ENCODE peak calls at places on chromosomes 5 and 9, in four cellular contexts. F, V, U and J are unnamed samples.
A peak's percentile ranks its signal among the peaks of the same experiment; 100 is the strongest.

GRCh38 chr9:98175013-98175679 is 17.3 kb downstream of the CORO2A start:
- ATAC-seq in F (no peak), V (no peak), U (no peak), J (no peak)

GRCh38 chr5:122316652-122317051 is 4.6 kb downstream of the SNCAIP start:
- ATAC-seq in F (no peak), V (no peak), U (no peak), J (no peak)

GRCh38 chr5:22649076-22649475 is 204.1 kb downstream of the CDH12 start:
- ATAC-seq in F (no peak), V (no peak), U (no peak), J (no peak)

GRCh38 chr5:140965905-140966292 is 377 bp upstream of the PCDHAC2 start:
- ATAC-seq in F (no peak), V (peak; percentile 58), U (peak; percentile 42), J (peak; percentile 3)

GRCh38 chr9:34590376-34591090 is 1.0 kb upstream of the CNTFR start:
- ATAC-seq in F (no peak), V (no peak), U (peak; percentile 33), J (peak; percentile 5)

GRCh38 chr9:2732492-2732891 is 15.2 kb downstream of the KCNV2 start:
- ATAC-seq in F (no peak), V (no peak), U (no peak), J (no peak)

GRCh38 chr9:4143951-4144717 is 155.7 kb downstream of the GLIS3 start:
- ATAC-seq in F (no peak), V (no peak), U (peak; percentile 43), J (peak; percentile 48)

GRCh38 chr5:172410839-172411238 is 43.5 kb downstream of the SH3PXD2B start:
- ATAC-seq in F (no peak), V (no peak), U (no peak), J (no peak)

GRCh38 chr5:179609834-179610108 is 13.7 kb downstream of the HNRNPH1 start:
- ATAC-seq in F (no peak), V (no peak), U (no peak), J (no peak)

GRCh38 chr9:78144008-78144381 is 91.9 kb upstream of the CEP78 start:
- ATAC-seq in F (no peak), V (no peak), U (no peak), J (no peak)

GRCh38 chr5:138275379-138275782 is 960 bp upstream of the GFRA3 start:
- ATAC-seq in F (no peak), V (no peak), U (peak; percentile 46), J (no peak)

GRCh38 chr5:68771221-68771620 is 322.6 kb upstream of the SLC30A5 start:
- ATAC-seq in F (no peak), V (no peak), U (no peak), J (no peak)

GRCh38 chr5:151239237-151239861 is 13.6 kb upstream of the GM2A start:
- ATAC-seq in F (peak; percentile 99), V (peak; percentile 95), U (peak; percentile 91), J (peak; percentile 70)

DNA sequence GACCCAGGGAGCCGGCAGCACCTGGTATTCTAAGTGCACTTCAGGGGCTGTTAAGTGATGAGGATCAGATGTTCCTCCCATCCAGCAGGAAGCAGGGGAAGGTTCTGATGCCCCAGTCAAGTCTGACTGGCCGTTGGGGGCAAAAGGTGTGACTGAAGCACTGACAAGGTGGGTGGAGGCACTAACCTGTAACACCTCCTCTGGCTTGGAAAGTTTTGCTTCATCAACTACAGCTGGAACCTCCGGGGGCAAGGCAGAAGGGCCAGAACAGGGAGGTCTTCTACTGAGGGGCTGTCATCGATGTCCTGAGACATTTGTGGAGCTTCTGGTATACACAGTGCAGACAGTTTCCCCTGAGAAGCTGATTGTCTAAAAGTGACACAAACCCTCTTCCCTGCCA is 24.7 kb upstream of the PHF19 start:
- ATAC-seq in F (no peak), V (no peak), U (no peak), J (no peak)
- TF ChIP-seq POLR2A in F (no peak), V (no peak), U (no peak), J (no peak)

GRCh38 chr5:40682431-40683017 is 2.8 kb downstream of the PTGER4 start:
- ATAC-seq in F (no peak), V (no peak), U (no peak), J (no peak)

GRCh38 chr5:40680741-40681350 is 1.1 kb downstream of the PTGER4 start:
- ATAC-seq in F (no peak), V (no peak), U (no peak), J (no peak)

GRCh38 chr5:40685191-40685590 is 5.5 kb downstream of the PTGER4 start:
- ATAC-seq in F (no peak), V (no peak), U (no peak), J (no peak)

GRCh38 chr5:40681351-40682311 is 1.9 kb downstream of the PTGER4 start:
- ATAC-seq in F (no peak), V (no peak), U (no peak), J (no peak)

DNA sequence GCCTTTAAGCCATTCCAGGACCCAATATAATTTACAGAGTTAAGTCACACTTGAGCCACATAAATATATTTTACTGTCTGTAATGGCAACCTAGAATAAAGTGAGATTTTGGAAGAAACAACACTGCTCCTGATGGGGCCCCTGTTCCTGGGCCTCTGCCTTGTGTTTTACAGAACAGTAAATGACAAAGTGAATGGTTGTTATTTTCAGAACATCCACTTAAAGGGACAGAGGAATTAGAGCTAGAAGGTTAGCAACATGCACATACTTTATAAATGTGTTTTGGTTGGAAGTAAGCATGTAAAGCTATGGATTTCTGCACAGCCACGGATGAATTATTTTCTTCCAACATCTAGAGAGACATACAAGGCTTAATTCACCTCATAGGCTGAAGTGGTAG is 3.6 kb downstream of the PTGER4 start:
- ATAC-seq in F (no peak), V (no peak), U (no peak), J (no peak)
- TF ChIP-seq POLR2A in F (no peak), V (no peak), U (no peak), J (no peak)

GRCh38 chr5:34483442-34484033 is 172.6 kb upstream of the RAI14 start:
- ATAC-seq in F (no peak), V (no peak), U (no peak), J (no peak)
- TF ChIP-seq POLR2A in F (no peak), V (no peak), U (no peak), J (no peak)

DNA sequence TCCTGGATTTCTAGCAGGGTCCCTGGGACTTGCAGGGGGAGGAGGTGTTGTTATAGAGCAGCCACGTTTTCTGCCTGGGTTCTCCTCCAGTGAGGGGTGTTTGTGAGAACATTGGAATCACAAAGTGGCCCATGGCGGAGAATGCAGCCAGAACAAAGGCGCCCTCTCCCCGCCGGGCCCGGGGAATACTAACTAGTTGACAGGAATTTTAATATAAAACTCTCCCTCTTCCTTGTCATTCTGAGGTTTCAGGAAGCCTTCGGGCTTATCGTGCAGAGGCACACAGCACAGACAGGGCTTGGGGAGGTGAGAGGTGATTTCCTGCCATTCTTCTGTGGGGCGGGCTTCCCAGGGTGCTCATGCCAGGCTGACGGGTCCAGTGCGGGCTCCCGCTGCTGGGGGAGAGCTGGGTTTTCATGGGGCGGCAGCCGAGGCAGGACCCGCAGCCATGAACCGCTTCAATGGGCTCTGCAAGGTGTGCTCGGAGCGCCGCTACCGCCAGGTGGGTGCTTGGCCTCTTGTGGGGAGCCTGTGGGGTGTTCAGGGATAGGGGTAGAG is 37.7 kb downstream of the RGS3 start:
- ATAC-seq in F (no peak), V (no peak), U (no peak), J (peak; percentile 67)
- TF ChIP-seq POLR2A in F (no peak), V (no peak), U (no peak), J (no peak)

DNA sequence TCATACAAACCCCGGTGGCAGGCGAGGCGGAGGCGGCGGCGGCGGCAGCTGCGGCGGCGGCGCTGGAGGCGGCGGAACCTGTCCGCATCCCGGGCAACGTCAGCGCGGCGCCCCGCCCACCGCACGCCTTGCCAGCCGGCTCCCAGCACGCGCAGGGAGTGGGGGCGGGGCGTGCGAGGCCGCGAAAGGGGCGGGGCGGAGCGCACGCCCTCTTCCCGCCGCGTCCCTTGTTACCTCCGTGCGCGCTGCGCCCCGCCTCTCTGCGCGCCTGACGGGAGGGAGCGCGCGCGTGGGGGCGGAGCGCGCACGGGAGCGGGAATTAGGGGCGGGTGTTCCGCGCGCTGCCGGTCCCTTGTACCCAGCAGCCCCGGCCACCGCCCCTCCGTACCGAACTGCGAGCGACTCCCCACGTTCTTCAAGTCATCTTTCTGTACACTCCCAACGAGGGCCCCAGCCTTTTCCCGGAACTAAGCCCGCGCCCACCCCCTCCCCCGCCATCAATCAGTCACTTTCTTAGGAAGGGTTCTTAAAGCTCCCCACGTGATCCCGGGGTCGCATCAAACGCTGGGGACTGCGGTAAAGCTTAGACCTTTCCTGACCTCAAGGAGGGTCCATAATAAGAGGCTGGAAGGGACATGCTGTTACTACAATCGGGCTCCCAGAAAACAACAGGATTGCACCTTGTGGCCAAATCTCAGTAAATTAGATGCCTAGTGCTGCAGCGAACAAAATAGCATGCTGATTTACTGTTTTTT is at the start of gene AGTPBP1:
- ATAC-seq in F (peak; percentile 95), V (peak; percentile 81), U (peak; percentile 92), J (peak; percentile 97)
- TF ChIP-seq POLR2A in F (no peak), V (no peak), U (peak; percentile 24), J (peak; percentile 36)

GRCh38 chr9:68778635-68779034 is 73.6 kb downstream of the PIP5K1B start:
- ATAC-seq in F (no peak), V (no peak), U (no peak), J (no peak)

GRCh38 chr9:68780377-68780707 is 75.3 kb downstream of the PIP5K1B start:
- ATAC-seq in F (no peak), V (no peak), U (peak; percentile 7), J (no peak)

GRCh38 chr9:68781866-68782265 is 76.8 kb downstream of the PIP5K1B start:
- ATAC-seq in F (no peak), V (no peak), U (no peak), J (no peak)

GRCh38 chr9:68780735-68781134 is 75.7 kb downstream of the PIP5K1B start:
- ATAC-seq in F (no peak), V (no peak), U (peak; percentile 12), J (no peak)

GRCh38 chr9:68779558-68780376 is 74.7 kb downstream of the PIP5K1B start:
- ATAC-seq in F (peak; percentile 93), V (peak; percentile 89), U (peak; percentile 93), J (peak; percentile 95)
- TF ChIP-seq POLR2A in F (peak; percentile 73), V (no peak), U (peak; percentile 57), J (peak; percentile 83)